ENCODE peak calls at places on chromosomes 13 and 19, in ten cellular contexts. One of them, this sample, is unnamed.
A peak's percentile ranks its signal among the peaks of the same experiment; 100 is the strongest.

GRCh38 chr13:28584873-28585317 is 74.0 kb upstream of the POMP start:
- DNase-seq in mammary epithelial cell: no peak
- DNase-seq in Caco-2: no peak
- DNase-seq in CD4-positive, alpha-beta T cell: no peak
- DNase-seq in progenitor cell of endocrine pancreas: no peak
- DNase-seq in fibroblast of the aortic adventitia: peak; percentile 59
- DNase-seq in GM10248: no peak
- DNase-seq in tibial nerve: no peak
- DNase-seq in AG04449: peak; percentile 36
- DNase-seq in WERI-Rb-1: no peak
- DNase-seq in this sample: no peak

GRCh38 chr19:33443638-33444195 is 70.2 kb downstream of the CEBPG start:
- DNase-seq in mammary epithelial cell: no peak
- DNase-seq in GM10248: no peak
- DNase-seq in Caco-2: no peak
- DNase-seq in AG04449: no peak
- DNase-seq in fibroblast of the aortic adventitia: no peak
- DNase-seq in tibial nerve: no peak
- DNase-seq in progenitor cell of endocrine pancreas: no peak
- DNase-seq in WERI-Rb-1: no peak
- DNase-seq in CD4-positive, alpha-beta T cell: no peak
- DNase-seq in this sample: no peak

GRCh38 chr13:33236021-33236420 is 49.5 kb downstream of the STARD13 start:
- DNase-seq in GM10248: no peak
- DNase-seq in mammary epithelial cell: no peak
- DNase-seq in WERI-Rb-1: no peak
- DNase-seq in Caco-2: no peak
- DNase-seq in CD4-positive, alpha-beta T cell: no peak
- DNase-seq in progenitor cell of endocrine pancreas: no peak
- DNase-seq in tibial nerve: no peak
- DNase-seq in AG04449: no peak
- DNase-seq in fibroblast of the aortic adventitia: peak; percentile 85
- DNase-seq in this sample: no peak

GRCh38 chr19:29139227-29139626 is 73.7 kb downstream of the UQCRFS1 start:
- DNase-seq in AG04449: no peak
- DNase-seq in Caco-2: no peak
- DNase-seq in WERI-Rb-1: no peak
- DNase-seq in CD4-positive, alpha-beta T cell: no peak
- DNase-seq in progenitor cell of endocrine pancreas: no peak
- DNase-seq in tibial nerve: no peak
- DNase-seq in mammary epithelial cell: no peak
- DNase-seq in GM10248: no peak
- DNase-seq in fibroblast of the aortic adventitia: no peak
- DNase-seq in this sample: no peak

GRCh38 chr13:113053801-113054604 is 51.6 kb upstream of the F7 start:
- DNase-seq in WERI-Rb-1: no peak
- DNase-seq in mammary epithelial cell: no peak
- DNase-seq in AG04449: no peak
- DNase-seq in GM10248: no peak
- DNase-seq in progenitor cell of endocrine pancreas: no peak
- DNase-seq in Caco-2: no peak
- DNase-seq in CD4-positive, alpha-beta T cell: no peak
- DNase-seq in fibroblast of the aortic adventitia: no peak
- DNase-seq in tibial nerve: no peak
- DNase-seq in this sample: peak; percentile 3

GRCh38 chr13:29594710-29595379 is 643 bp downstream of the SLC7A1 start:
- DNase-seq in mammary epithelial cell: peak; percentile 50
- DNase-seq in WERI-Rb-1: peak; percentile 16
- DNase-seq in tibial nerve: peak; percentile 54
- DNase-seq in AG04449: no peak
- DNase-seq in CD4-positive, alpha-beta T cell: peak; percentile 24
- DNase-seq in GM10248: peak; percentile 77
- DNase-seq in fibroblast of the aortic adventitia: peak; percentile 64
- DNase-seq in progenitor cell of endocrine pancreas: peak; percentile 37
- DNase-seq in Caco-2: peak; percentile 61
- DNase-seq in this sample: peak; percentile 63

GRCh38 chr13:99859178-99860177 is 112.1 kb downstream of the ZIC5 start:
- DNase-seq in Caco-2: no peak
- DNase-seq in CD4-positive, alpha-beta T cell: no peak
- DNase-seq in mammary epithelial cell: no peak
- DNase-seq in GM10248: no peak
- DNase-seq in progenitor cell of endocrine pancreas: no peak
- DNase-seq in AG04449: no peak
- DNase-seq in tibial nerve: no peak
- DNase-seq in WERI-Rb-1: no peak
- DNase-seq in fibroblast of the aortic adventitia: no peak
- DNase-seq in this sample: no peak

GRCh38 chr13:76991432-76991795 is 467 bp upstream of the CLN5 start:
- DNase-seq in WERI-Rb-1: no peak
- DNase-seq in Caco-2: no peak
- DNase-seq in AG04449: no peak
- DNase-seq in CD4-positive, alpha-beta T cell: peak; percentile 42
- DNase-seq in fibroblast of the aortic adventitia: no peak
- DNase-seq in progenitor cell of endocrine pancreas: no peak
- DNase-seq in mammary epithelial cell: peak; percentile 13
- DNase-seq in GM10248: peak; percentile 65
- DNase-seq in tibial nerve: no peak
- DNase-seq in this sample: no peak

GRCh38 chr13:87671824-87672603 is 843 bp downstream of the SLITRK5 start:
- DNase-seq in tibial nerve: no peak
- DNase-seq in Caco-2: no peak
- DNase-seq in fibroblast of the aortic adventitia: no peak
- DNase-seq in mammary epithelial cell: no peak
- DNase-seq in CD4-positive, alpha-beta T cell: no peak
- DNase-seq in WERI-Rb-1: peak; percentile 62
- DNase-seq in GM10248: peak; percentile 7
- DNase-seq in AG04449: no peak
- DNase-seq in progenitor cell of endocrine pancreas: no peak
- DNase-seq in this sample: peak; percentile 65

GRCh38 chr13:87666826-87667225 is 4.3 kb upstream of the SLITRK5 start:
- DNase-seq in WERI-Rb-1: no peak
- DNase-seq in mammary epithelial cell: no peak
- DNase-seq in AG04449: no peak
- DNase-seq in tibial nerve: no peak
- DNase-seq in progenitor cell of endocrine pancreas: no peak
- DNase-seq in GM10248: no peak
- DNase-seq in fibroblast of the aortic adventitia: no peak
- DNase-seq in Caco-2: no peak
- DNase-seq in CD4-positive, alpha-beta T cell: no peak
- DNase-seq in this sample: no peak

GRCh38 chr13:87667686-87668085 is 3.5 kb upstream of the SLITRK5 start:
- DNase-seq in Caco-2: no peak
- DNase-seq in CD4-positive, alpha-beta T cell: no peak
- DNase-seq in GM10248: no peak
- DNase-seq in tibial nerve: no peak
- DNase-seq in fibroblast of the aortic adventitia: no peak
- DNase-seq in AG04449: no peak
- DNase-seq in mammary epithelial cell: no peak
- DNase-seq in WERI-Rb-1: no peak
- DNase-seq in progenitor cell of endocrine pancreas: no peak
- DNase-seq in this sample: no peak

GRCh38 chr13:87671031-87671823 is at the start of gene SLITRK5:
- DNase-seq in WERI-Rb-1: peak; percentile 96
- DNase-seq in fibroblast of the aortic adventitia: peak; percentile 5
- DNase-seq in GM10248: peak; percentile 74
- DNase-seq in progenitor cell of endocrine pancreas: peak; percentile 81
- DNase-seq in Caco-2: peak; percentile 54
- DNase-seq in mammary epithelial cell: peak; percentile 46
- DNase-seq in CD4-positive, alpha-beta T cell: peak; percentile 46
- DNase-seq in AG04449: no peak
- DNase-seq in tibial nerve: peak; percentile 62
- DNase-seq in this sample: peak; percentile 95

DNA sequence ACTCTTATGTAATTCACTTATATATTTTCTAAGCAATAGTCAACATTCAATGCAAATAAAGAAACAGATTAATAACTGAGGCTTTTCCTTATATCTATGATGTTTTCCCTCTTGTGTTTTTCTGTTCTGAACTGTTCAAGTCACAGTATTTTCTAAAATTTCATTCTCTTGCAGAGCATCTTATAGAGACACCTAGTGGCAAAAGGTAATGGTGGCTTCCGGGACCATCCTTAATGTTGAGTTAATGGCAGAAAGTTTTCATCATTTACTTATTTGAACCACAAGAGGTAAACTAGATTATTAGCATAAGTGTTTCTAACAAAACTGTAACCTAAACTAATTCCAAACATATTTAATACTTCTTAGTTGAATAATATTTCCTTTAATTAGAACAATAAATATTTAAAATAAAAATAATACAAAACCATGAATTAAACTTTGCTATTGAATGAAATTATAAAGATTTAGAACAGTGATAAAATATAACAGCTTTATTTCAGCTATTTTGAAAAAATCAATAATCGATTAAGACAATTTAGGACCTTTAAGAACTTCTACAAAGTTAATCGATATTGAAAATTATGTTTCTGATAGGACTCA is 1.7 kb upstream of the SLITRK5 start:
- DNase-seq in mammary epithelial cell: no peak
- DNase-seq in AG04449: no peak
- DNase-seq in WERI-Rb-1: peak; percentile 65
- DNase-seq in progenitor cell of endocrine pancreas: no peak
- DNase-seq in CD4-positive, alpha-beta T cell: no peak
- DNase-seq in tibial nerve: no peak
- DNase-seq in GM10248: peak; percentile 19
- DNase-seq in fibroblast of the aortic adventitia: peak; percentile 6
- DNase-seq in Caco-2: no peak
- DNase-seq in this sample: no peak
- TF ChIP-seq CTCF in mammary epithelial cell: peak; percentile 77
- TF ChIP-seq CTCF in AG04449: no peak
- TF ChIP-seq CTCF in WERI-Rb-1: peak; percentile 66
- TF ChIP-seq CTCF in progenitor cell of endocrine pancreas: peak; percentile 72
- TF ChIP-seq CTCF in CD4-positive, alpha-beta T cell: no peak
- TF ChIP-seq CTCF in tibial nerve: peak; percentile 43
- TF ChIP-seq CTCF in GM10248: peak; percentile 55
- TF ChIP-seq CTCF in fibroblast of the aortic adventitia: peak; percentile 50
- TF ChIP-seq CTCF in Caco-2: peak; percentile 66
- TF ChIP-seq CTCF in this sample: peak; percentile 56

DNA sequence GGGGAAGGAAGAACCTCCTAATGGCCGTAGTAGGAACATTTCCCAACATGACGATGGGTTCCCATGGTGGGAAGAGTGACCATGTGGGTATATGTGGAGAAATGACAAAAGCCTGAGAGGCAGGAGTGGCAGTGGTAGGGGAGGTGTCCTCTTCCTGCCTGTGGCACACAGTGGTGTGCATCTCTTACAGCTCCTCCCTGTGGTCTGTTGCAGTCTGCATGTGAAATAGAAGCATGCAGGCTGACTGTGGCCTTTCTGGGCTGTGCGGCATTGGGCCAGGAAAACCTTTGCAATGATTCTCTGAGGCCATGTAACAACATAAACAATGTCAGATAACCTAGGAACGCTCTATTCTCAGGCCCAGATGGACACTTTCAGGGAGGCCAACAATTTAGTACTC is 84.0 kb downstream of the LACC1 start:
- DNase-seq in WERI-Rb-1: no peak
- DNase-seq in tibial nerve: no peak
- DNase-seq in AG04449: no peak
- DNase-seq in GM10248: no peak
- DNase-seq in CD4-positive, alpha-beta T cell: no peak
- DNase-seq in fibroblast of the aortic adventitia: no peak
- DNase-seq in progenitor cell of endocrine pancreas: no peak
- DNase-seq in mammary epithelial cell: no peak
- DNase-seq in Caco-2: no peak
- DNase-seq in this sample: no peak
- TF ChIP-seq CTCF in WERI-Rb-1: peak; percentile 28
- TF ChIP-seq CTCF in tibial nerve: no peak
- TF ChIP-seq CTCF in AG04449: no peak
- TF ChIP-seq CTCF in GM10248: peak; percentile 20
- TF ChIP-seq CTCF in CD4-positive, alpha-beta T cell: no peak
- TF ChIP-seq CTCF in fibroblast of the aortic adventitia: no peak
- TF ChIP-seq CTCF in progenitor cell of endocrine pancreas: no peak
- TF ChIP-seq CTCF in mammary epithelial cell: peak; percentile 38
- TF ChIP-seq CTCF in Caco-2: peak; percentile 16
- TF ChIP-seq CTCF in this sample: no peak

GRCh38 chr19:49442354-49442753 is 1.0 kb upstream of the SLC17A7 start:
- DNase-seq in AG04449: no peak
- DNase-seq in CD4-positive, alpha-beta T cell: no peak
- DNase-seq in progenitor cell of endocrine pancreas: no peak
- DNase-seq in GM10248: no peak
- DNase-seq in WERI-Rb-1: peak; percentile 76
- DNase-seq in mammary epithelial cell: no peak
- DNase-seq in tibial nerve: peak; percentile 79
- DNase-seq in Caco-2: no peak
- DNase-seq in fibroblast of the aortic adventitia: no peak
- DNase-seq in this sample: peak; percentile 64
- TF ChIP-seq CTCF in AG04449: no peak
- TF ChIP-seq CTCF in CD4-positive, alpha-beta T cell: no peak
- TF ChIP-seq CTCF in progenitor cell of endocrine pancreas: no peak
- TF ChIP-seq CTCF in GM10248: no peak
- TF ChIP-seq CTCF in WERI-Rb-1: no peak
- TF ChIP-seq CTCF in mammary epithelial cell: no peak
- TF ChIP-seq CTCF in tibial nerve: no peak
- TF ChIP-seq CTCF in Caco-2: no peak
- TF ChIP-seq CTCF in fibroblast of the aortic adventitia: no peak
- TF ChIP-seq CTCF in this sample: no peak

GRCh38 chr19:1440418-1440801 is 2.2 kb downstream of the RPS15 start:
- DNase-seq in AG04449: no peak
- DNase-seq in GM10248: no peak
- DNase-seq in CD4-positive, alpha-beta T cell: no peak
- DNase-seq in Caco-2: no peak
- DNase-seq in mammary epithelial cell: no peak
- DNase-seq in tibial nerve: no peak
- DNase-seq in fibroblast of the aortic adventitia: no peak
- DNase-seq in WERI-Rb-1: no peak
- DNase-seq in progenitor cell of endocrine pancreas: no peak
- DNase-seq in this sample: no peak

GRCh38 chr19:1438933-1439358 is 750 bp downstream of the RPS15 start:
- DNase-seq in fibroblast of the aortic adventitia: no peak
- DNase-seq in GM10248: no peak
- DNase-seq in tibial nerve: no peak
- DNase-seq in AG04449: no peak
- DNase-seq in mammary epithelial cell: no peak
- DNase-seq in progenitor cell of endocrine pancreas: no peak
- DNase-seq in CD4-positive, alpha-beta T cell: no peak
- DNase-seq in Caco-2: no peak
- DNase-seq in WERI-Rb-1: no peak
- DNase-seq in this sample: no peak

GRCh38 chr19:1437609-1438008 is 587 bp upstream of the RPS15 start:
- DNase-seq in tibial nerve: no peak
- DNase-seq in mammary epithelial cell: no peak
- DNase-seq in WERI-Rb-1: no peak
- DNase-seq in fibroblast of the aortic adventitia: no peak
- DNase-seq in progenitor cell of endocrine pancreas: no peak
- DNase-seq in GM10248: no peak
- DNase-seq in CD4-positive, alpha-beta T cell: no peak
- DNase-seq in Caco-2: no peak
- DNase-seq in AG04449: no peak
- DNase-seq in this sample: no peak

GRCh38 chr19:1441022-1441426 is 2.8 kb downstream of the RPS15 start:
- DNase-seq in mammary epithelial cell: no peak
- DNase-seq in GM10248: no peak
- DNase-seq in tibial nerve: no peak
- DNase-seq in progenitor cell of endocrine pancreas: no peak
- DNase-seq in AG04449: no peak
- DNase-seq in CD4-positive, alpha-beta T cell: no peak
- DNase-seq in fibroblast of the aortic adventitia: no peak
- DNase-seq in Caco-2: no peak
- DNase-seq in WERI-Rb-1: no peak
- DNase-seq in this sample: no peak

DNA sequence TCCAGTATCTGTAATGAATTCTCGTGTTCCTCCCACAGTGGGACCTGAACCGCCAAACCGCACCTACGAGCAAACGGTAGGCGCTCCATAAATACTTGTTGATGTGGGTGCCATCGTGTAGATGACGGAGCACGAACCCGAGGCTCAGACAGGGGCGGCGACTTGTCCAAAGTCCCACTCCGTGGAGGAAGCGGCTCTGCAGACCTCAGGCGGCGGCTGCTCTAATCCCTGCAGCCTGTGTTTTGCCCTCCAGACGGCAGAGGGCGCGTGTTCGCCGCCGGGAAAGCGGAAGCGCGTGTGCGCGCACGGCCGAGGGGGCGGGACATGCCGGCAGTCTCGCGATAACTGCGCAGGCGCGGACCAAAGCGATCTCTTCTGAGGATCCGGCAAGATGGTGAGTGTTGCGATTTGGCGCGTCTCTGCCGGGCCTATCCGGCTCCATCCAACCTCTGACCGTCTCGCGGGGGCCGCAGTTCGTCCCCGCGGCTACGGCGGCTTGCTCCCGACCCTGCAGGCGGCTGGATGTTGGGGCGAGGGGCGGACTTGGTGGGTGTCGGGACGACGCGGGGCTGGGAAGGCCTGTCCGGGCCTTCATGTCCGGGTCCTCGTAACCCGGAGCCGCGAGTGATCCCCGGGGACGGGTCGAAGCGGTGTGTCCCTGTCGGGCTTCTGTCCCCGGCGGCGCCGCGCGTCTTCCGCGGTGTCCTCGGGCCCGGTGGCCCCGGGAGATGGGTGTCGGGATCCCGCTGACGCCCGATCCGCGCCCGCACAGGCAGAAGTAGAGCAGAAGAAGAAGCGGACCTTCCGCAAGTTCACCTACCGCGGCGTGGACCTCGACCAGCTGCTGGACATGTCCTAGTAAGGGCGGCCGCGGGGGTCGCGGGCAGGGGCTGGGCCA is at the start of gene RPS15:
- DNase-seq in CD4-positive, alpha-beta T cell: peak; percentile 95
- DNase-seq in mammary epithelial cell: peak; percentile 91
- DNase-seq in GM10248: peak; percentile 97
- DNase-seq in Caco-2: peak; percentile 93
- DNase-seq in fibroblast of the aortic adventitia: peak; percentile 96
- DNase-seq in progenitor cell of endocrine pancreas: peak; percentile 93
- DNase-seq in AG04449: peak; percentile 61
- DNase-seq in WERI-Rb-1: peak; percentile 94
- DNase-seq in tibial nerve: peak; percentile 89
- DNase-seq in this sample: peak; percentile 97
- TF ChIP-seq CTCF in CD4-positive, alpha-beta T cell: peak; percentile 97
- TF ChIP-seq CTCF in mammary epithelial cell: peak; percentile 95
- TF ChIP-seq CTCF in GM10248: peak; percentile 99
- TF ChIP-seq CTCF in Caco-2: peak; percentile 93
- TF ChIP-seq CTCF in fibroblast of the aortic adventitia: peak; percentile 96
- TF ChIP-seq CTCF in progenitor cell of endocrine pancreas: peak; percentile 89
- TF ChIP-seq CTCF in AG04449: peak; percentile 98
- TF ChIP-seq CTCF in WERI-Rb-1: peak; percentile 95
- TF ChIP-seq CTCF in tibial nerve: peak; percentile 97
- TF ChIP-seq CTCF in this sample: peak; percentile 85